ENCODE peak calls at places on chromosomes 5 and 9, in six cellular contexts. Z is left lung, H is gastrocnemius medialis, T is lung, O is sigmoid colon, P is psoas muscle. E is an unnamed sample.

GRCh38 chr9:114908796-114909448 is 21.5 kb downstream of the TNFSF8 start:
- DNase-seq in Z (no peak), H (no peak), T (no peak), O (no peak), P (no peak), E (no peak)

GRCh38 chr9:124453586-124454191 is 3.4 kb downstream of the ADGRD2 start:
- DNase-seq in Z (no peak), H (no peak), T (no peak), O (no peak), P (no peak), E (no peak)

GRCh38 chr9:128635266-128636023 is 21.2 kb downstream of the DYNC2I2 start:
- DNase-seq in Z (peak; percentile 92), H (peak; percentile 72), T (peak; percentile 96), O (peak; percentile 92), P (peak; percentile 91), E (peak; percentile 88)

GRCh38 chr5:148387325-148387724 is 3.6 kb downstream of the FBXO38 start:
- DNase-seq in Z (no peak), H (no peak), T (no peak), O (no peak), P (no peak), E (no peak)

GRCh38 chr9:37026936-37027581 is 7.0 kb downstream of the PAX5 start:
- DNase-seq in Z (no peak), H (no peak), T (no peak), O (no peak), P (no peak), E (no peak)

GRCh38 chr5:132334812-132335211 is 34.7 kb upstream of the SLC22A5 start:
- DNase-seq in Z (no peak), H (no peak), T (no peak), O (no peak), P (no peak), E (no peak)

GRCh38 chr5:157564149-157564711 is 11.3 kb downstream of the ADAM19 start:
- DNase-seq in Z (no peak), H (no peak), T (no peak), O (no peak), P (no peak), E (peak; percentile 67)

GRCh38 chr5:34848230-34848629 is 9.3 kb downstream of the TTC23L start:
- DNase-seq in Z (no peak), H (no peak), T (no peak), O (no peak), P (no peak), E (no peak)

GRCh38 chr9:81620009-81620405 is 69.3 kb downstream of the TLE1 start:
- DNase-seq in Z (no peak), H (no peak), T (no peak), O (no peak), P (no peak), E (no peak)

GRCh38 chr5:42022383-42022782 is 97.3 kb downstream of the FBXO4 start:
- DNase-seq in Z (no peak), H (no peak), T (no peak), O (no peak), P (no peak), E (no peak)

GRCh38 chr5:78598973-78599372 is 49.6 kb downstream of the LHFPL2 start:
- DNase-seq in Z (no peak), H (no peak), T (no peak), O (no peak), P (no peak), E (no peak)

GRCh38 chr9:123544007-123544827 is 188.2 kb downstream of the CRB2 start:
- DNase-seq in Z (no peak), H (no peak), T (no peak), O (no peak), P (no peak), E (no peak)

GRCh38 chr5:96673127-96673526 is 11.0 kb downstream of the CAST start:
- DNase-seq in Z (no peak), H (no peak), T (no peak), O (no peak), P (no peak), E (no peak)

GRCh38 chr5:129511291-129511690 is 51.2 kb downstream of the ADAMTS19 start:
- DNase-seq in Z (no peak), H (no peak), T (no peak), O (no peak), P (no peak), E (no peak)

GRCh38 chr5:91245871-91246270 is 137.2 kb downstream of the ARRDC3 start:
- DNase-seq in Z (no peak), H (no peak), T (no peak), O (no peak), P (no peak), E (no peak)

GRCh38 chr5:155728857-155729683 is 597.9 kb upstream of the SGCD start:
- DNase-seq in Z (no peak), H (peak; percentile 29), T (no peak), O (no peak), P (peak; percentile 66), E (peak; percentile 19)

GRCh38 chr5:112691758-112692157 is 45.9 kb upstream of the APC start:
- DNase-seq in Z (no peak), H (no peak), T (no peak), O (no peak), P (no peak), E (no peak)

GRCh38 chr5:65927497-65928340 is 1.3 kb downstream of the ERBIN start:
- DNase-seq in Z (no peak), H (no peak), T (no peak), O (no peak), P (no peak), E (no peak)

GRCh38 chr5:160504906-160505305 is 83.3 kb downstream of the PTTG1 start:
- DNase-seq in Z (no peak), H (no peak), T (no peak), O (no peak), P (no peak), E (no peak)

GRCh38 chr5:5183192-5183699 is 43.1 kb downstream of the ADAMTS16 start:
- DNase-seq in Z (no peak), H (no peak), T (no peak), O (no peak), P (no peak), E (no peak)

GRCh38 chr9:74674077-74674476 is 176.9 kb downstream of the RORB start:
- DNase-seq in Z (no peak), H (no peak), T (no peak), O (no peak), P (no peak), E (no peak)

GRCh38 chr5:53576674-53577073 is 16.2 kb downstream of the NDUFS4 start:
- DNase-seq in Z (no peak), H (no peak), T (no peak), O (no peak), P (no peak), E (no peak)

GRCh38 chr9:16619341-16619740 is 251.1 kb downstream of the BNC2 start:
- DNase-seq in Z (no peak), H (no peak), T (no peak), O (no peak), P (no peak), E (no peak)

GRCh38 chr9:135342206-135343130 is 137.1 kb upstream of the PPP1R26 start:
- DNase-seq in Z (no peak), H (no peak), T (no peak), O (peak; percentile 44), P (no peak), E (no peak)

GRCh38 chr5:152456815-152457443 is 51.9 kb upstream of the NMUR2 start:
- DNase-seq in Z (no peak), H (no peak), T (no peak), O (no peak), P (no peak), E (no peak)

DNA sequence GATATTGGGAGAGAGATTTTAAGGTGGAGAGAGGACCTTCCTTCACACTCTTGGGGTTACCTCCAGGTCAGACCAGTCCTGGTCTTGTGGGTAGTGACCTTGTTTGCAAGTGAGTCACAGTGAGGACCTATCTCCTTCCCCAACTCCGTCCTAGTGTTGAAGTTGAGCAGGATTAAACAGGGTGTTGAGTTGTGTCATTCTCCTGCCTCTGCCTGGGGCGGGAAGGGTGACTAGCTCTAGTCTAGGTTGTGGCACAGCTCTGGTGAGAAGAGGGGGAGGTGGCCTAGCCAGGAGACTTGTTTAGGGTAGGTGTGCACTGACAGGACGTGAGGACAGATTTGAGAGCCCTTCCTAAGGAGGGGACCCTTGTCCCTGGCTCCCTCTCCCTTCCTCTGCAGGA is 119.6 kb upstream of the PITX1 start:
- DNase-seq in Z (no peak), H (no peak), T (no peak), O (no peak), P (no peak), E (no peak)
- H3K4me1 ChIP-seq in Z (no peaks in the 10 kb centered on the region), H (no peaks in the 10 kb centered on the region), T (no peaks in the 10 kb centered on the region), O (no peaks in the 10 kb centered on the region), P (no peaks in the 10 kb centered on the region), E (no peaks in the 10 kb centered on the region)

DNA sequence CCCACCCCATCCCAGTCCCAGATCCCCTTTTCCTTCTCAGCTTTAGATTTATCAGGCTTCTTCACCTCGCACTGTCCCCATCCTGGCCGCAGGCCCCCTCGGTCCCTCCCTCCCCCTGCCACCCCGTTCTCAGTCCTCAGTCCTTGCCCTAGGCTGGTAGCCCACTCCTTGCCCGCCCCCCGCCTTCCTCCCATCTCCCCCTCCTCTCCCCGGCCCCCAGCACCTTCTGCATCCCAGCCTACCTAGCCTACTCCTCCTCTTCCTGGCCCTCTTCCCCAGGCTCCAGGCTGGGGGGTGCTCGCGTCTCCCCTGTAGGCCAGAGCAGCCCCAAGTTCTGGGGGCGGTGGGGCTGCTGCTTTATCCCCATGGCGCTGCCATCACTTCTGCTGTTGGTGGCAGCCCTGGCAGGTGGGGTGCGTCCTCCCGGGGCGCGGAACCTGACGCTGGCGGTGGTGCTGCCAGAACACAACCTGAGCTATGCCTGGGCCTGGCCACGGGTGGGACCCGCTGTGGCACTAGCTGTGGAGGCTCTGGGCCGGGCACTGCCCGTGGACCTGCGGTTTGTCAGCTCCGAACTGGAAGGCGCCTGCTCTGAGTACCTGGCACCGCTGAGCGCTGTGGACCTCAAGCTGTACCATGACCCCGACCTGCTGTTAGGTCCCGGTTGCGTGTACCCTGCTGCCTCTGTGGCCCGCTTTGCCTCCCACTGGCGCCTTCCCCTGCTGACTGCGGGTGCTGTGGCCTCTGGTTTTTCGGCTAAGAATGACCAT is 838 bp downstream of the NPR2 start:
- DNase-seq in Z (no peak), H (peak; percentile 31), T (no peak), O (no peak), P (peak; percentile 66), E (no peak)
- H3K4me3 ChIP-seq in Z (peak overlapping the region; percentile 34), H (peak overlapping the region; percentile 67), T (no peak overlapping the region), O (peak overlapping the region; percentile 70), P (peak overlapping the region; percentile 79), E (peak overlapping the region; percentile 71)

DNA sequence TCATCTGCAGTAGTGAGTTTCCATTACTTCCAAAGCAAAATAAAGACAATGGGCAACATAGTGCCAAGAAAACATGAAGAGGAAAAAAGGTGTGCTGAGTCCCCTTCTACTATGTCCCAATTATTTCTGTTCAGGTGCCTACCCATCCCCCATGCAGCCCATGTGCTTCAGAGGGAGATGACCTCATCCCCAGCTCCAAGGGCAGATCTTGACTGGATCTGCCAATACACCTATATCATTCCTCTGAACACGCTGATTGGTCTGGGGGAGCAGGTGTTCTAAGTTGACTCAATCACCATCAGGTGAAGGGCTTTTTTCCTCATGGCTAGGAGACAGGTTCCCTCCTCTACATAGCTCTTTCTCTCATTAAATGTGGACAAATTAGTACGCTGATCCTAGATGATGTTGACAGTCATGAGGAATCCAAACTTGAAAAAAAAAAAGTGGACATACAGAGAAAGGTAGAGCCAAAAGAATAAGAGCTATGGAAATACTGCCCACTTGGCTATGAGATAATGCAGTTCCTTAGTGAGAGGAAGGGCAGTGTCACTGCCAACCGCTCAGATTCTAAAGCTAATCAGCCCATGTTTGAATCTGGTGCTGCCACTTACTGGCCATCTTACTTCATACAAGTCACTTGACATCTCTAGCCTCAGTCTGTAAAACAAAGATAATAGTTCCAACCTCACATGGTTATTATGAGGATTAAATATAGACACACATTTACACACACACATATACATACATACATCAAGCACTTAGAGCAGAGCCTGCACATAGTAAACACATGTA is 23.1 kb downstream of the PRELID2 start:
- DNase-seq in Z (no peak), H (no peak), T (no peak), O (no peak), P (no peak), E (peak; percentile 12)
- TF ChIP-seq CTCF in Z (no peak), H (no peak), T (peak; percentile 19), O (no peak), P (no peak), E (no peak)

GRCh38 chr9:125629451-125629850 is 77.6 kb downstream of the MAPKAP1 start:
- DNase-seq in Z (no peak), H (no peak), T (no peak), O (no peak), P (no peak), E (no peak)
- H3K4me1 ChIP-seq in Z (peaks cover 10% of the 10 kb centered on the region), H (peaks cover 25% of the 10 kb centered on the region), T (peaks cover 4% of the 10 kb centered on the region), O (no peaks in the 10 kb centered on the region), P (peaks cover 46% of the 10 kb centered on the region), E (peaks cover 5% of the 10 kb centered on the region)

E was measured in heart right ventricle.